ENCODE peak calls at places on chromosome 6, in six cellular contexts. M, X, Q, R, H and Z are unnamed samples.

GRCh38 chr6:156748504-156748903 is 28.7 kb upstream of the ARID1B start:
- DNase-seq in H (no peak), X (no peak), R (no peak), M (no peak), Q (no peak), Z (no peak)

GRCh38 chr6:13794184-13794583 is 20.2 kb downstream of the MCUR1 start:
- DNase-seq in Q (no peak), M (no peak), R (peak; percentile 90), X (no peak), H (no peak), Z (no peak)

GRCh38 chr6:89117285-89118108 is at the start of gene SRSF12:
- DNase-seq in X (peak; percentile 92), H (no peak), M (peak; percentile 19), R (peak; percentile 72), Q (peak; percentile 27), Z (no peak)

GRCh38 chr6:53312355-53312754 is 36.4 kb downstream of the ELOVL5 start:
- DNase-seq in X (no peak), M (no peak), H (no peak), Q (no peak), R (peak; percentile 40), Z (no peak)

GRCh38 chr6:47345761-47346160 is 36.1 kb upstream of the TNFRSF21 start:
- DNase-seq in H (no peak), R (no peak), M (no peak), X (no peak), Q (no peak), Z (no peak)

GRCh38 chr6:124967444-124967843 is 5.2 kb downstream of the RNF217 start:
- DNase-seq in R (no peak), X (no peak), Q (no peak), H (no peak), M (no peak), Z (no peak)

GRCh38 chr6:170545405-170545804 is 7.7 kb downstream of the PSMB1 start:
- DNase-seq in Q (no peak), R (no peak), M (no peak), X (no peak), H (no peak), Z (no peak)

GRCh38 chr6:157768304-157768703 is 54.7 kb upstream of the SNX9 start:
- DNase-seq in H (no peak), R (peak; percentile 57), X (no peak), M (no peak), Q (no peak), Z (no peak)

GRCh38 chr6:147643341-147644200 is 135.1 kb downstream of the SAMD5 start:
- DNase-seq in R (no peak), H (no peak), Q (no peak), M (no peak), X (no peak), Z (no peak)

GRCh38 chr6:92586236-92586977 is 833.0 kb downstream of the EPHA7 start:
- DNase-seq in X (no peak), M (no peak), R (no peak), H (no peak), Q (no peak), Z (no peak)

GRCh38 chr6:108260126-108260808 is 573 bp downstream of the SNX3 start:
- DNase-seq in M (peak; percentile 36), Q (peak; percentile 54), H (peak; percentile 83), X (no peak), R (peak; percentile 67), Z (peak; percentile 45)

GRCh38 chr6:158665332-158665731 is 15.5 kb downstream of the SYTL3 start:
- DNase-seq in Q (no peak), X (peak; percentile 54), M (no peak), R (no peak), H (no peak), Z (no peak)

GRCh38 chr6:159104163-159104885 is 59.5 kb upstream of the TAGAP start:
- DNase-seq in Q (peak; percentile 74), M (peak; percentile 32), H (no peak), X (peak; percentile 91), R (peak; percentile 86), Z (no peak)

GRCh38 chr6:137351890-137352289 is 132.7 kb upstream of the IFNGR1 start:
- DNase-seq in H (no peak), R (peak; percentile 82), M (no peak), X (no peak), Q (no peak), Z (no peak)

GRCh38 chr6:148455225-148455624 is 112.6 kb downstream of the SASH1 start:
- DNase-seq in X (no peak), R (no peak), M (no peak), Q (no peak), H (no peak), Z (no peak)

GRCh38 chr6:125254321-125254720 is 47.4 kb downstream of the HDDC2 start:
- DNase-seq in X (no peak), Q (no peak), R (no peak), M (no peak), H (no peak), Z (no peak)

GRCh38 chr6:20907486-20908071 is 373.3 kb downstream of the CDKAL1 start:
- DNase-seq in X (peak; percentile 33), M (no peak), R (peak; percentile 16), Q (no peak), H (no peak), Z (no peak)

GRCh38 chr6:109458774-109459531 is 3.4 kb upstream of the MICAL1 start:
- DNase-seq in X (no peak), M (no peak), H (no peak), Q (no peak), R (peak; percentile 65), Z (no peak)

GRCh38 chr6:81838031-81838430 is 85.5 kb upstream of the TENT5A start:
- DNase-seq in Q (no peak), H (no peak), X (no peak), R (no peak), M (no peak), Z (no peak)

GRCh38 chr6:89776583-89777233 is 42.9 kb downstream of the MDN1 start:
- DNase-seq in R (no peak), X (no peak), H (no peak), M (no peak), Q (no peak), Z (no peak)

GRCh38 chr6:84758486-84758885 is 5.9 kb downstream of the TBX18 start:
- DNase-seq in H (no peak), R (no peak), X (no peak), Q (no peak), M (no peak), Z (no peak)

GRCh38 chr6:156977527-156978291 is 200.5 kb downstream of the ARID1B start:
- DNase-seq in X (no peak), Q (peak; percentile 54), M (peak; percentile 77), R (no peak), H (no peak), Z (no peak)

GRCh38 chr6:77470983-77471382 is 7.7 kb upstream of the HTR1B start:
- DNase-seq in X (no peak), M (no peak), H (no peak), Q (no peak), R (no peak), Z (no peak)

GRCh38 chr6:103183831-103184411 is 1675.8 kb downstream of the HACE1 start:
- DNase-seq in R (no peak), Q (no peak), H (no peak), X (no peak), M (no peak), Z (no peak)

DNA sequence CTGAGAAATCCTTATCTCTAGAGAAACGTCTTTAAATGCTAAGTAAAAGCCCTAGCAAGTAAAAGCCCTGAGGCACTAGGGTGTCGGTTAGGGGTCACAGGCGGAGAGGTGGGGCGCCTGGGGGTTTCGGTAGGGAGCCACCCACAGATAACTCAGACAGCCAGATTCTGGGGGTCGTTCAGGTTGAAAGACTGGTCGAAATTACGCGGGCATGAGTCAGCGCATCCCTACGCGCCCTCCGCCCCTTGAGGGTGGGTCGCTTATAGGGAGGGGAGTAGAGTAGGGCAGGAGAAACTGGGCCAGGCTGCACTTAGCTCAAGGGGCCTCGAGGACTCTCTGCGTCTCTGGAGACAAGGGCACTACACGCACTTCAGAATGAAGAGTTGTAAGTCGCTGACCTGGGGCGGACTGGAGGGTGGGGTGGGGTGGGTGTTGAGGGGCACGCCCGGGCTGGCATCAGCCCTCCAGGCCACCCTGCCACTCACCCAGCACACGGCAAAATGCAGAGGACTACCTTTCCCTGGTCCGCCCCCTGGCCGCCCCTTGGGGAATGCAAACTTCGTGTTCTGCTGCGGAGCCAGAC is 598 bp upstream of the PPT2 start:
- DNase-seq in Q (no peak), X (peak; percentile 54), R (no peak), M (no peak), H (peak; percentile 83), Z (no peak)
- TF ChIP-seq CTCF in Q (peak; percentile 13), X (no peak), R (no peak), M (peak; percentile 28), H (no peak), Z (no peak)

GRCh38 chr6:73455865-73456629 is 4.0 kb upstream of the CGAS start:
- DNase-seq in H (no peak), X (no peak), Q (no peak), R (peak; percentile 92), M (no peak), Z (no peak)

GRCh38 chr6:73461537-73462350 is at the start of gene MTO1:
- DNase-seq in H (peak; percentile 95), X (peak; percentile 92), R (peak; percentile 98), M (peak; percentile 90), Q (peak; percentile 93), Z (peak; percentile 62)

DNA sequence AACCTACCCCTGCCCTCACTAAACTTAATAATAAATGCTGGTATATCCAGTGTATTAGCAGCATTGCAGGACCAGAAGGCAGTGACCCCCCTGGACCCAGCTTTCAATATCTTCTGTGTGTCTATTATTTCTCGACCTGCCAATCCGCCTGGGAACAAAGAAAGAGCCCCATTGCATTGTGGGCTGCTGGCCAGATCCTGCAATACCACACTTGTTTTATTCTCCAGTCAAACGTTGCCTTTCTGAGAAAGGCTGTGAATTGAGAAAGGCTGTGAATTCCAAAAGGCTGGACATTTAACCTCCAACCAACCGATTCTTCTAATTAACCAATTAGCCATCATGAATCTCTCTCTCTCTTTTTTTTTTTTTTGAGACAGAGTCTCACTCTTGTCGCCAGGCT is 1.5 kb upstream of the MTO1 start:
- DNase-seq in M (no peak), H (no peak), X (no peak), Q (no peak), R (peak; percentile 42), Z (no peak)
- TF ChIP-seq POLR2A in M (no peak), H (no peak), X (no peak), Q (no peak), R (no peak), Z (no peak)

GRCh38 chr6:36445651-36446050 is 2.9 kb downstream of the KCTD20 start:
- DNase-seq in R (no peak), X (no peak), Q (no peak), H (no peak), M (no peak), Z (no peak)

GRCh38 chr6:36443498-36443844 is 671 bp downstream of the KCTD20 start:
- DNase-seq in X (no peak), Q (no peak), R (no peak), M (no peak), H (no peak), Z (no peak)

GRCh38 chr6:36444470-36444869 is 1.7 kb downstream of the KCTD20 start:
- DNase-seq in Q (no peak), R (no peak), H (no peak), M (no peak), X (no peak), Z (no peak)

GRCh38 chr6:36442671-36443497 is at the start of the genes KCTD20 and PXT1:
- DNase-seq in Q (peak; percentile 90), X (peak; percentile 98), R (peak; percentile 95), M (peak; percentile 81), H (peak; percentile 90), Z (peak; percentile 20)

GRCh38 chr6:36443951-36444428 is 1.2 kb downstream of the KCTD20 start:
- DNase-seq in Q (no peak), M (no peak), R (peak; percentile 41), X (no peak), H (no peak), Z (no peak)
- TF ChIP-seq CTCF in Q (no peak), M (no peak), R (no peak), X (no peak), H (no peak), Z (peak; percentile 9)

GRCh38 chr6:155328539-155329459 is 14.5 kb upstream of the TFB1M start:
- DNase-seq in Q (no peak), R (no peak), M (no peak), H (no peak), X (no peak), Z (no peak)
- TF ChIP-seq POLR2A in Q (no peak), R (no peak), M (no peak), H (no peak), X (no peak), Z (no peak)